ENCODE peak calls at places on chromosomes 12 and 14, in nine cellular contexts. T, D, N, Y, E, S, A, K and C are unnamed samples.

GRCh38 chr14:74425525-74426201 is 347 bp downstream of the SYNDIG1L start:
- DNase-seq in T (no peak), D (peak), N (peak), Y (no peak), E (peak), S (peak), A (peak), K (no peak), C (no peak)

GRCh38 chr12:79844693-79845092 is 90.2 kb downstream of the PPP1R12A start:
- DNase-seq in T (peak), D (no peak), N (no peak), Y (peak), E (peak), S (peak), A (no peak), K (no peak), C (no peak)

GRCh38 chr12:113980537-113981337 is 14.6 kb upstream of the RBM19 start:
- DNase-seq in T (peak), D (peak), N (no peak), Y (no peak), E (peak), S (peak), A (peak), K (no peak), C (peak)

GRCh38 chr14:78857974-78858373 is 687.8 kb downstream of the NRXN3 start:
- DNase-seq in T (no peak), D (no peak), N (no peak), Y (no peak), E (no peak), S (no peak), A (no peak), K (no peak), C (no peak)

GRCh38 chr14:99885649-99885958 is 92.4 kb downstream of the EML1 start:
- DNase-seq in T (no peak), D (no peak), N (no peak), Y (no peak), E (no peak), S (no peak), A (no peak), K (no peak), C (no peak)

GRCh38 chr14:24417832-24418491 is 11.5 kb downstream of the CBLN3 start:
- DNase-seq in T (no peak), D (peak), N (peak), Y (no peak), E (no peak), S (no peak), A (no peak), K (no peak), C (no peak)

GRCh38 chr12:52920937-52921336 is 16.1 kb upstream of the KRT8 start:
- DNase-seq in T (no peak), D (no peak), N (no peak), Y (no peak), E (no peak), S (no peak), A (peak), K (no peak), C (no peak)

GRCh38 chr14:52248057-52248456 is 19.4 kb upstream of the PTGDR start:
- DNase-seq in T (no peak), D (no peak), N (no peak), Y (no peak), E (no peak), S (no peak), A (no peak), K (no peak), C (no peak)

GRCh38 chr12:6235499-6235898 is 35.3 kb downstream of the CD9 start:
- DNase-seq in T (no peak), D (peak), N (no peak), Y (no peak), E (no peak), S (no peak), A (no peak), K (no peak), C (peak)

GRCh38 chr12:132445884-132446471 is 44.0 kb upstream of the FBRSL1 start:
- DNase-seq in T (peak), D (peak), N (peak), Y (no peak), E (peak), S (peak), A (peak), K (no peak), C (peak)

GRCh38 chr12:62793256-62794217 is 141.4 kb downstream of the PPM1H start:
- DNase-seq in T (peak), D (peak), N (peak), Y (peak), E (peak), S (peak), A (peak), K (peak), C (peak)

GRCh38 chr14:93104961-93105360 is 10.8 kb downstream of the ITPK1 start:
- DNase-seq in T (no peak), D (no peak), N (no peak), Y (no peak), E (no peak), S (no peak), A (no peak), K (no peak), C (no peak)

GRCh38 chr12:76738824-76739579 is 24.9 kb upstream of the ZDHHC17 start:
- DNase-seq in T (no peak), D (no peak), N (no peak), Y (no peak), E (no peak), S (no peak), A (no peak), K (no peak), C (no peak)

GRCh38 chr14:104984056-104984894 is 1.3 kb upstream of the CLBA1 start:
- DNase-seq in T (no peak), D (no peak), N (no peak), Y (no peak), E (no peak), S (no peak), A (no peak), K (no peak), C (no peak)

GRCh38 chr12:46027172-46027571 is 36.8 kb upstream of the SCAF11 start:
- DNase-seq in T (no peak), D (no peak), N (no peak), Y (no peak), E (no peak), S (no peak), A (no peak), K (no peak), C (no peak)

GRCh38 chr12:11698729-11699128 is 49.3 kb downstream of the ETV6 start:
- DNase-seq in T (no peak), D (no peak), N (no peak), Y (no peak), E (no peak), S (no peak), A (no peak), K (no peak), C (no peak)

GRCh38 chr12:98421336-98421735 is 94.1 kb upstream of the TMPO start:
- DNase-seq in T (no peak), D (no peak), N (no peak), Y (no peak), E (no peak), S (no peak), A (no peak), K (peak), C (no peak)

GRCh38 chr12:57142727-57143126 is 4.7 kb downstream of the LRP1-AS start:
- DNase-seq in T (no peak), D (no peak), N (no peak), Y (no peak), E (no peak), S (no peak), A (no peak), K (no peak), C (no peak)

GRCh38 chr12:26416550-26416949 is 221.2 kb downstream of the SSPN start:
- DNase-seq in T (no peak), D (no peak), N (no peak), Y (no peak), E (no peak), S (no peak), A (no peak), K (no peak), C (no peak)

GRCh38 chr12:46798056-46798455 is 27.7 kb downstream of the SLC38A4 start:
- DNase-seq in T (no peak), D (no peak), N (no peak), Y (no peak), E (no peak), S (no peak), A (no peak), K (no peak), C (no peak)

GRCh38 chr14:96264850-96265249 is 8.8 kb downstream of the BDKRB1 start:
- DNase-seq in T (peak), D (no peak), N (no peak), Y (no peak), E (peak), S (peak), A (peak), K (no peak), C (no peak)

GRCh38 chr14:55449116-55449515 is 8.7 kb upstream of the TBPL2 start:
- DNase-seq in T (peak), D (no peak), N (no peak), Y (no peak), E (peak), S (peak), A (no peak), K (no peak), C (no peak)

GRCh38 chr14:23454445-23454856 is 15.1 kb upstream of the NGDN start:
- DNase-seq in T (no peak), D (no peak), N (no peak), Y (no peak), E (no peak), S (no peak), A (no peak), K (no peak), C (peak)

GRCh38 chr12:123270380-123271181 is 1.1 kb downstream of the CDK2AP1 start:
- DNase-seq in T (peak), D (no peak), N (peak), Y (no peak), E (peak), S (peak), A (peak), K (no peak), C (no peak)

GRCh38 chr12:95548539-95549391 is 2.5 kb downstream of the USP44 start:
- DNase-seq in T (peak), D (peak), N (peak), Y (no peak), E (no peak), S (no peak), A (peak), K (no peak), C (peak)

GRCh38 chr14:73741876-73742519 is 27.8 kb upstream of the PNMA1 start:
- DNase-seq in T (no peak), D (no peak), N (peak), Y (no peak), E (no peak), S (no peak), A (no peak), K (no peak), C (no peak)

GRCh38 chr14:76152333-76152681 is 585 bp downstream of the GPATCH2L start:
- DNase-seq in T (peak), D (peak), N (peak), Y (no peak), E (peak), S (peak), A (peak), K (no peak), C (peak)

GRCh38 chr12:128711486-128711885 is 112.3 kb downstream of the SLC15A4 start:
- DNase-seq in T (no peak), D (no peak), N (no peak), Y (no peak), E (no peak), S (no peak), A (no peak), K (no peak), C (no peak)

GRCh38 chr12:78156751-78157150 is 326.1 kb downstream of the NAV3 start:
- DNase-seq in T (no peak), D (no peak), N (no peak), Y (no peak), E (no peak), S (no peak), A (no peak), K (no peak), C (no peak)

GRCh38 chr12:66131067-66131688 is 628 bp upstream of the LLPH start:
- DNase-seq in T (peak), D (no peak), N (no peak), Y (no peak), E (no peak), S (no peak), A (no peak), K (no peak), C (no peak)

GRCh38 chr14:55274144-55274543 is 2.9 kb downstream of the FBXO34 start:
- DNase-seq in T (no peak), D (no peak), N (no peak), Y (no peak), E (no peak), S (no peak), A (no peak), K (no peak), C (no peak)

GRCh38 chr14:92679246-92679645 is 69.2 kb downstream of the LGMN start:
- DNase-seq in T (no peak), D (no peak), N (no peak), Y (no peak), E (no peak), S (no peak), A (no peak), K (no peak), C (no peak)

GRCh38 chr14:57182760-57183503 is 85.8 kb downstream of the EXOC5 start:
- DNase-seq in T (peak), D (no peak), N (peak), Y (no peak), E (peak), S (peak), A (peak), K (no peak), C (no peak)

GRCh38 chr14:61476737-61477410 is 155.5 kb downstream of the PRKCH start:
- DNase-seq in T (peak), D (no peak), N (no peak), Y (peak), E (peak), S (peak), A (no peak), K (no peak), C (no peak)

GRCh38 chr14:75886661-75887348 is 95.0 kb downstream of the TGFB3 start:
- DNase-seq in T (peak), D (no peak), N (no peak), Y (no peak), E (peak), S (peak), A (no peak), K (no peak), C (no peak)

GRCh38 chr12:6891637-6892036 is 13.0 kb upstream of the LRRC23 start:
- DNase-seq in T (no peak), D (no peak), N (no peak), Y (no peak), E (no peak), S (no peak), A (no peak), K (no peak), C (no peak)

GRCh38 chr14:87002831-87003230 is 990.2 kb downstream of the GALC start:
- DNase-seq in T (peak), D (no peak), N (no peak), Y (no peak), E (no peak), S (no peak), A (no peak), K (no peak), C (no peak)

DNA sequence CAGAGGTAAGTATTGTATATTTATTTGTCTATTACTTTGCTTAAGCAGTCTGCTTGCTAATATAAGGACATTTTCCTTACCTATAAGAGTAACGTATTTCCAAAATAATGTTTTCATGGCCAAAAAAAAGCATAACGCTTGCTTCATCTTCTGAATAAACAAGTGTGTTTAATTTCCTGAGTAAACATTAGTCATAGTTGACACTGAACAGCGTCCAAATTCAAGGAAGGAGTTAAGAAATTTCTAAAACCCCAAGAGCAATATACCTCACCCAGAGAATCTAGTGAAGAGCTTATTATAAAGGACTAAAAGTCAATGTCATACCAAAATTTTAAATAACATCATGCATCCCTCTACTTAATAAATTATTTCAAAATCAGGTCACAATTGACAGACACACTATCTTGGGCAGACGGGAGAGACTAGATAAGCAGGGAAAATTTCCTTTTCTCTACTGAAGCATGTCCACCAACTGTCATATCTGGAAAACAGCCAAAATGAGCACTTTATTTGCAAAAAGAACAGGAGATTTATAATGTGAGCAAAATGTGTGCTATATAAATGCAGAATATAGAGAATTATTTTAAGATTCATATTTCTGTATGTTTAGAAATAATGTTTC is 25.1 kb downstream of the ANKS1B start:
- DNase-seq in T (peak), D (no peak), N (no peak), Y (no peak), E (peak), S (peak), A (no peak), K (no peak), C (no peak)
- H3K4me3 ChIP-seq in T (no peak), D (no peak), N (no peak), Y (no peak), E (no peak), S (no peak), A (no peak), K (no peak), C (no peak)

DNA sequence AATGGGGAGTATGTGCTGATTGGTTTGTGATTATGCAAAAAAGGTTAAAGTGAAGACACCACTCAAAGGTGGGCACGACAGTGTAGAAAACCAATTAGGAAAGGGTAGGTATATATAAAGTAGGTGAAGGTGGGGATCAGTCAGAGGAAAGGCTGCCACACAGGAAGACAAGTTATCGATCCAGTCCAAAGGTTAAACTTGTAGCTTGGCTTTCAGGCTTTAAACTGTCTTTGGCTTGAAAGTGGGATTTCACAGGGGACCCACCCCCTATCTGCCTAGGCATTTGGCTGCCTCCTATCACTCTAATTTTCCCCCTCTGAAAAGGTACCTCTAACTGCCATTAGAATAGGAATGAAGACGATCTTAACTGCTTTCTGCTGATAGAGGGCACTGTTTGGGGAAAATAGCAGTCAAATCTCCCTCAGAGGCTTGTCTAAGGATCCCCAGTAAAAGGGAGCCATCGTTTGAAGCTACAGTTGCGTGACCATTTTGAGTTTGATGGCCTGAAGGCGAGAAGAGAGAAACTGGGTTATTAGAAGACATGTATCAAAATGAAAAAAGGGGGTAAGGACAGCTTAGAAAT is 250.2 kb downstream of the GPHN start:
- DNase-seq in T (no peak), D (no peak), N (no peak), Y (no peak), E (no peak), S (no peak), A (peak), K (no peak), C (no peak)
- TF ChIP-seq CTCF in T (no peak), D (no peak), N (no peak), Y (peak), E (peak), S (no peak), A (peak), K (no peak), C (no peak)

GRCh38 chr12:55682087-55682796 is 25.5 kb downstream of the ITGA7 start:
- DNase-seq in T (no peak), D (no peak), N (no peak), Y (no peak), E (no peak), S (no peak), A (no peak), K (no peak), C (no peak)
- H3K4me3 ChIP-seq in T (no peak), D (no peak), N (peak), Y (peak), E (no peak), S (peak), A (peak), K (no peak), C (no peak)

DNA sequence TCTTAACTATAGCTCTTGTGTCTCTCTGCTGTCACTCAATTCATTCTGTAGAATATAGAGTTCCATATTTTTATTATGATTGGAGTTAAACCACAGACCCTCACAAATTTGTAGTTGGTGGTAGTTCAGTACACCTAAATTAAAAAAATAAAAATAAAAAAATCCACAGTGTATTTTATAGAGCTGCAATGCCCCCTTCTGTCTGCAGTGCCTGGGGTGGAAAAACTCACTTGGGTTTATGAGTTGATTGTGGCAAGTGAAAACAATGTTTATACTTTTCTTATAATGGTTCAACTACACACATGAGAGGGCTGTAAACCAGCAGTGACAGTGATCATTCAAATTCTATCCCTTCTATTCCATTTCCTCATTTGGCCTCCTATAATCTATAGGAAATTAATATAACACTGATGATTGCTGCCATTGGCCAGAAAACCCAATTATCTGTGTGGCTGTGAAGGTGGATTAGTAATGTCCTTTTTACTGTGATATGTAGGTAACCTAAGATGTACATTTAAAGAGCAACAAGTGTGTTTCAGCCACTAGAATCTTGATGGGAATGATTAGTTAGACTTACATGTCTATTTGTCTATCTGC is 166.9 kb upstream of the LRIG3 start:
- DNase-seq in T (peak), D (peak), N (no peak), Y (no peak), E (peak), S (peak), A (no peak), K (no peak), C (no peak)
- TF ChIP-seq CTCF in T (peak), D (peak), N (no peak), Y (peak), E (peak), S (peak), A (peak), K (peak), C (no peak)

GRCh38 chr14:90924618-90925345 is 108.6 kb upstream of the TTC7B start:
- DNase-seq in T (peak), D (peak), N (no peak), Y (no peak), E (peak), S (peak), A (no peak), K (no peak), C (no peak)
- H3K4me3 ChIP-seq in T (no peak), D (no peak), N (no peak), Y (no peak), E (no peak), S (no peak), A (no peak), K (peak), C (no peak)

GRCh38 chr12:93006655-93007208 is 77.6 kb upstream of the EEA1 start:
- DNase-seq in T (no peak), D (no peak), N (no peak), Y (no peak), E (no peak), S (no peak), A (no peak), K (no peak), C (no peak)

GRCh38 chr12:93009533-93009932 is 80.4 kb upstream of the EEA1 start:
- DNase-seq in T (no peak), D (no peak), N (no peak), Y (no peak), E (no peak), S (no peak), A (no peak), K (no peak), C (no peak)

GRCh38 chr12:93005928-93006654 is 77.0 kb upstream of the EEA1 start:
- DNase-seq in T (no peak), D (no peak), N (no peak), Y (no peak), E (no peak), S (no peak), A (peak), K (no peak), C (no peak)

GRCh38 chr12:93007539-93007938 is 78.4 kb upstream of the EEA1 start:
- DNase-seq in T (no peak), D (no peak), N (no peak), Y (no peak), E (peak), S (peak), A (no peak), K (no peak), C (no peak)

GRCh38 chr12:93008044-93008778 is 79.1 kb upstream of the EEA1 start:
- DNase-seq in T (no peak), D (no peak), N (no peak), Y (no peak), E (no peak), S (no peak), A (no peak), K (no peak), C (no peak)
- TF ChIP-seq CTCF in T (no peak), D (no peak), N (no peak), Y (no peak), E (no peak), S (no peak), A (no peak), K (no peak), C (no peak)